ENCODE peak calls at places on chromosomes 7 and 10, in five cellular contexts. Y is heart right ventricle, F is colonic mucosa, O is psoas muscle, W is OCI-LY7. Q is an unnamed sample.

GRCh38 chr7:123538189-123538714 is 3.9 kb upstream of the IQUB start:
- DNase-seq in W (no peak), F (no peak), Y (no peak), O (no peak), Q (no peak)

GRCh38 chr10:91596821-91597396 is 36.0 kb downstream of the PPP1R3C start:
- DNase-seq in W (no peak), F (no peak), Y (no peak), O (no peak), Q (no peak)

GRCh38 chr7:134865001-134865845 is 85.8 kb downstream of the CALD1 start:
- DNase-seq in F (no peak), W (no peak), O (no peak), Y (no peak), Q (peak)

GRCh38 chr7:79785556-79785955 is 332.1 kb upstream of the MAGI2 start:
- DNase-seq in W (no peak), Y (no peak), O (no peak), F (no peak), Q (no peak)

GRCh38 chr10:97553575-97554100 is 18.9 kb upstream of the ANKRD2 start:
- DNase-seq in W (peak), F (peak), O (peak), Y (peak), Q (peak)

GRCh38 chr10:112225771-112226438 is 42.3 kb upstream of the GPAM start:
- DNase-seq in W (no peak), F (no peak), O (no peak), Y (no peak), Q (no peak)

GRCh38 chr7:50710441-50711154 is 72.1 kb downstream of the GRB10 start:
- DNase-seq in F (no peak), O (no peak), Y (no peak), W (no peak), Q (no peak)

GRCh38 chr7:76386691-76387260 is 22.7 kb downstream of the SSC4D start:
- DNase-seq in Y (no peak), W (no peak), O (peak), F (no peak), Q (no peak)

DNA sequence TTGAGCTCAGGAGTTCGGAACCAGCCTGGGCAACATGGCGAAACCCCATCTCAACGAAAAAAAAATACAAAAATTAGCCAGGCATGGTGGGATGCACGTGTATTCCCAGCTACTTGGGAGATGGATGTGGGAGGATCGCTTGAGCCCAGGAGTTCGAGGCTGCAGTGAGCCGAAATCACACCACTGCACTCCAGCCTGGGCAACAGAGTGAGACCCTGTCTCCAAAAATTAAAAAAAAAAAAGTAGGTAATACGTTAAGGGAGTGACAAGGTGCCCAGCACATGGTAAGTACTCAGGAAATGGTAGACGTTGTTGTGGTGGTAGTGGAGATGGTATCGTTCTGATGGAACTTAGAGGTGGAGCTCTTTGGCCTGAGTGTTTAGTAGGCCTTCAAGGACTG is 41.0 kb upstream of the XPNPEP1 start:
- DNase-seq in O (no peak), W (no peak), F (no peak), Y (no peak), Q (no peak)
- TF ChIP-seq CTCF in O (no peak), W (no peak), F (no peak), Y (no peak), Q (no peak)

GRCh38 chr7:111658546-111658945 is 96.3 kb upstream of the IMMP2L start:
- DNase-seq in Y (no peak), F (no peak), W (no peak), O (no peak), Q (no peak)
- TF ChIP-seq CTCF in Y (no peak), F (no peak), W (no peak), O (no peak), Q (no peak)

GRCh38 chr7:149670288-149670687 is 103.1 kb downstream of the ZNF467 start:
- DNase-seq in Y (peak), O (no peak), W (no peak), F (no peak), Q (no peak)

GRCh38 chr7:149666360-149666905 is 107.0 kb downstream of the ZNF467 start:
- DNase-seq in O (no peak), W (no peak), Y (no peak), F (no peak), Q (no peak)

GRCh38 chr7:149673006-149673405 is 100.4 kb downstream of the ZNF467 start:
- DNase-seq in W (no peak), Y (no peak), O (no peak), F (no peak), Q (no peak)

GRCh38 chr7:149664666-149665065 is 108.7 kb downstream of the ZNF467 start:
- DNase-seq in W (no peak), Y (no peak), O (no peak), F (no peak), Q (no peak)

DNA sequence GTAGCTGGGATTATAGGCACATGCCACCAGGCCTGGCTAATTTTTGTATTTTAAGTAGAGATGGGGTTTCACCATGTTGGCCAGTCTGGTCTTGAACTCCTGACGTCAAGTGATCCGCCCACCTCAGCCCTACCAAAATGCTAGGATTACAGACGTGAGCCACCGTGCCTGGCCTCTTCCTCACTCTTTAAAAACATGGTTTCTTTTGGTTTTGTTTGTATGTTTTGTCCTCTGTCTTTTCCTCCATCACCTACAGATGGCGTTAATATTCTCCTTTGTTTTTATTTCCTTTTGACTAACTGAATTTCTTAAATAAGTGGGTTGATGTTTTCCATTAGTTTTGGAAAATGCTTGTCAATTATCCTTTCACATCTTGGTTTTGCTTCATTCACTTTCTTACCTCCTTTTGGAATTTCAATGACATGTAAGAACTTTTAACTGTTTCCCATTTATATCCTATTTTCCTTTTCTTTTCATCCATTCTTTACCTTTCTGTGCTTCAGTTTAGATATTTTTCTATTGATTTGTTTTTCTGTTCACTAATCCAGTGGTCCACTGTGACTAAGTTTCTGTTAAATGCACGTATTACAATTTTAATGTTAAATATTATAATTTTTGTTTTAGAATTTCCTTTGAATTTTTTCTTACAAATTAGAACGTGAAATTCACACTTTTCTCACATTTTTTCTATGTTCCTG is 104.1 kb downstream of the ZNF467 start:
- DNase-seq in W (peak), O (no peak), Y (no peak), F (no peak), Q (no peak)
- TF ChIP-seq CTCF in W (peak), O (peak), Y (peak), F (no peak), Q (no peak)

GRCh38 chr10:92699518-92700272 is 9.9 kb downstream of the HHEX start:
- DNase-seq in W (no peak), F (peak), Y (peak), O (no peak), Q (peak)

GRCh38 chr10:92695679-92696605 is 6.2 kb downstream of the HHEX start:
- DNase-seq in F (no peak), O (peak), W (no peak), Y (peak), Q (peak)

GRCh38 chr10:92697663-92698511 is 8.1 kb downstream of the HHEX start:
- DNase-seq in O (no peak), Y (no peak), W (no peak), F (no peak), Q (peak)

GRCh38 chr10:92696606-92697383 is 7.0 kb downstream of the HHEX start:
- DNase-seq in W (no peak), Y (no peak), F (no peak), O (no peak), Q (no peak)

DNA sequence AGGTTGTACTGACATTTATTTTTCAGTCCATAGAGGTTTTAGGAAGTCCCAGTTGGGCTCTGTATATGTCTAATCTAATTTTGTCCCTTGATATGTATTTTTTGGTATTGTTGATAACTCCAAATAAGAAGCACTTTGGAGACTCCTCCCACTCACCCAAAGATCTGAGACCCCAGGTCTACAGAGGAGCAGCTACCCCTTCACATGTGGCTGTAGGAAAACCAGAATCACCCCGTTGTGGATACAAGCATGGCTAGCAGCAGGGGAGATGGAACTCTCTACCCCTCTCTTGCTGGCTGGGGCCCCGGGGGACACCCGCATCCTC is 9.4 kb downstream of the HHEX start:
- DNase-seq in O (no peak), F (no peak), Y (no peak), W (no peak), Q (peak)
- TF ChIP-seq CTCF in O (no peak), F (no peak), Y (no peak), W (no peak), Q (no peak)

GRCh38 chr10:37436361-37436760 is 311.0 kb downstream of the ANKRD30A start:
- DNase-seq in O (no peak), Y (no peak), F (no peak), W (no peak), Q (no peak)
- TF ChIP-seq CTCF in O (no peak), Y (no peak), F (no peak), W (no peak), Q (no peak)

Q was measured in GM20000.